ENCODE peak calls at places on chromosomes 4 and X, in ten cellular contexts. One of them, this sample, is unnamed.
A peak's percentile ranks its signal among the peaks of the same experiment; 100 is the strongest.

GRCh38 chrX:37060999-37061398 is 52.8 kb downstream of the FAM47C start:
- DNase-seq in C1 segment of cervical spinal cord: no peak
- DNase-seq in progenitor cell of endocrine pancreas: no peak
- DNase-seq in NCI-H2081: peak; percentile 31
- DNase-seq in amygdala: no peak
- DNase-seq in brain microvascular endothelial cell: peak; percentile 22
- DNase-seq in mesendoderm: peak; percentile 52
- DNase-seq in adipocyte: peak; percentile 72
- DNase-seq in HCT116: peak; percentile 26
- DNase-seq in transverse colon: no peak
- DNase-seq in this sample: no peak

GRCh38 chrX:39613508-39613921 is 484.2 kb downstream of the BCOR start:
- DNase-seq in C1 segment of cervical spinal cord: no peak
- DNase-seq in progenitor cell of endocrine pancreas: no peak
- DNase-seq in NCI-H2081: peak; percentile 57
- DNase-seq in amygdala: no peak
- DNase-seq in brain microvascular endothelial cell: no peak
- DNase-seq in mesendoderm: peak; percentile 23
- DNase-seq in adipocyte: peak; percentile 3
- DNase-seq in HCT116: no peak
- DNase-seq in transverse colon: peak; percentile 51
- DNase-seq in this sample: no peak

GRCh38 chr4:8641256-8641655 is 48.7 kb downstream of the CPZ start:
- DNase-seq in C1 segment of cervical spinal cord: no peak
- DNase-seq in progenitor cell of endocrine pancreas: no peak
- DNase-seq in NCI-H2081: no peak
- DNase-seq in amygdala: no peak
- DNase-seq in brain microvascular endothelial cell: no peak
- DNase-seq in mesendoderm: no peak
- DNase-seq in adipocyte: no peak
- DNase-seq in HCT116: no peak
- DNase-seq in transverse colon: no peak
- DNase-seq in this sample: peak; percentile 30

GRCh38 chrX:107542500-107542899 is 85.8 kb upstream of the PRPS1 start:
- DNase-seq in C1 segment of cervical spinal cord: peak; percentile 17
- DNase-seq in progenitor cell of endocrine pancreas: no peak
- DNase-seq in NCI-H2081: peak; percentile 73
- DNase-seq in amygdala: no peak
- DNase-seq in brain microvascular endothelial cell: peak; percentile 11
- DNase-seq in mesendoderm: peak; percentile 72
- DNase-seq in adipocyte: peak; percentile 14
- DNase-seq in HCT116: peak; percentile 8
- DNase-seq in transverse colon: no peak
- DNase-seq in this sample: no peak

GRCh38 chr4:57492479-57492878 is 382.3 kb upstream of the IGFBP7 start:
- DNase-seq in C1 segment of cervical spinal cord: no peak
- DNase-seq in progenitor cell of endocrine pancreas: no peak
- DNase-seq in NCI-H2081: no peak
- DNase-seq in amygdala: no peak
- DNase-seq in brain microvascular endothelial cell: peak; percentile 9
- DNase-seq in mesendoderm: no peak
- DNase-seq in adipocyte: peak; percentile 20
- DNase-seq in HCT116: no peak
- DNase-seq in transverse colon: no peak
- DNase-seq in this sample: no peak

GRCh38 chrX:48958635-48959094 is 1.3 kb upstream of the OTUD5 start:
- DNase-seq in C1 segment of cervical spinal cord: no peak
- DNase-seq in progenitor cell of endocrine pancreas: no peak
- DNase-seq in NCI-H2081: no peak
- DNase-seq in amygdala: no peak
- DNase-seq in brain microvascular endothelial cell: peak; percentile 65
- DNase-seq in mesendoderm: no peak
- DNase-seq in adipocyte: peak; percentile 71
- DNase-seq in HCT116: no peak
- DNase-seq in transverse colon: peak; percentile 47
- DNase-seq in this sample: no peak

GRCh38 chr4:48445704-48446103 is 37.4 kb upstream of the SLC10A4 start:
- DNase-seq in C1 segment of cervical spinal cord: no peak
- DNase-seq in progenitor cell of endocrine pancreas: no peak
- DNase-seq in NCI-H2081: no peak
- DNase-seq in amygdala: no peak
- DNase-seq in brain microvascular endothelial cell: no peak
- DNase-seq in mesendoderm: no peak
- DNase-seq in adipocyte: peak; percentile 76
- DNase-seq in HCT116: no peak
- DNase-seq in transverse colon: no peak
- DNase-seq in this sample: no peak

GRCh38 chr4:8176547-8177399 is 18.2 kb upstream of the ABLIM2 start:
- DNase-seq in C1 segment of cervical spinal cord: peak; percentile 25
- DNase-seq in progenitor cell of endocrine pancreas: peak; percentile 44
- DNase-seq in NCI-H2081: no peak
- DNase-seq in amygdala: no peak
- DNase-seq in brain microvascular endothelial cell: peak; percentile 53
- DNase-seq in mesendoderm: peak; percentile 82
- DNase-seq in adipocyte: peak; percentile 72
- DNase-seq in HCT116: peak; percentile 19
- DNase-seq in transverse colon: peak; percentile 54
- DNase-seq in this sample: peak; percentile 78

GRCh38 chrX:11355259-11355909 is 62.2 kb downstream of the AMELX start:
- DNase-seq in C1 segment of cervical spinal cord: no peak
- DNase-seq in progenitor cell of endocrine pancreas: no peak
- DNase-seq in NCI-H2081: no peak
- DNase-seq in amygdala: no peak
- DNase-seq in brain microvascular endothelial cell: no peak
- DNase-seq in mesendoderm: no peak
- DNase-seq in adipocyte: no peak
- DNase-seq in HCT116: no peak
- DNase-seq in transverse colon: no peak
- DNase-seq in this sample: no peak

GRCh38 chr4:40850496-40850895 is 100.7 kb downstream of the NSUN7 start:
- DNase-seq in C1 segment of cervical spinal cord: no peak
- DNase-seq in progenitor cell of endocrine pancreas: no peak
- DNase-seq in NCI-H2081: no peak
- DNase-seq in amygdala: no peak
- DNase-seq in brain microvascular endothelial cell: no peak
- DNase-seq in mesendoderm: no peak
- DNase-seq in adipocyte: no peak
- DNase-seq in HCT116: no peak
- DNase-seq in transverse colon: no peak
- DNase-seq in this sample: no peak

GRCh38 chr4:48681856-48682255 is 98.2 kb downstream of the FRYL start:
- DNase-seq in C1 segment of cervical spinal cord: no peak
- DNase-seq in progenitor cell of endocrine pancreas: no peak
- DNase-seq in NCI-H2081: no peak
- DNase-seq in amygdala: no peak
- DNase-seq in brain microvascular endothelial cell: no peak
- DNase-seq in mesendoderm: peak; percentile 49
- DNase-seq in adipocyte: peak; percentile 44
- DNase-seq in HCT116: no peak
- DNase-seq in transverse colon: no peak
- DNase-seq in this sample: no peak

GRCh38 chr4:4935974-4936373 is 76.5 kb downstream of the MSX1 start:
- DNase-seq in C1 segment of cervical spinal cord: no peak
- DNase-seq in progenitor cell of endocrine pancreas: no peak
- DNase-seq in NCI-H2081: no peak
- DNase-seq in amygdala: no peak
- DNase-seq in brain microvascular endothelial cell: no peak
- DNase-seq in mesendoderm: no peak
- DNase-seq in adipocyte: no peak
- DNase-seq in HCT116: no peak
- DNase-seq in transverse colon: no peak
- DNase-seq in this sample: no peak

GRCh38 chr4:37935026-37935425 is 25.2 kb upstream of the PTTG2 start:
- DNase-seq in C1 segment of cervical spinal cord: no peak
- DNase-seq in progenitor cell of endocrine pancreas: no peak
- DNase-seq in NCI-H2081: no peak
- DNase-seq in amygdala: no peak
- DNase-seq in brain microvascular endothelial cell: no peak
- DNase-seq in mesendoderm: no peak
- DNase-seq in adipocyte: no peak
- DNase-seq in HCT116: no peak
- DNase-seq in transverse colon: no peak
- DNase-seq in this sample: no peak

GRCh38 chr4:169362607-169363006 is 91.9 kb upstream of the SH3RF1 start:
- DNase-seq in C1 segment of cervical spinal cord: no peak
- DNase-seq in progenitor cell of endocrine pancreas: no peak
- DNase-seq in NCI-H2081: no peak
- DNase-seq in amygdala: no peak
- DNase-seq in brain microvascular endothelial cell: no peak
- DNase-seq in mesendoderm: no peak
- DNase-seq in adipocyte: no peak
- DNase-seq in HCT116: no peak
- DNase-seq in transverse colon: no peak
- DNase-seq in this sample: no peak

This sample was measured in Right ventricle myocardium inferior.